ENCODE peak calls at places on chromosomes 2 and 18, in six cellular contexts. One of them, this sample, is unnamed.

GRCh38 chr2:172308253-172308935 is 119.0 kb upstream of the ITGA6 start:
- DNase-seq in coronary artery: no peak
- DNase-seq in astrocyte: no peak
- DNase-seq in H1: no peak
- DNase-seq in HL-60: no peak
- DNase-seq in aorta: peak; percentile 54
- DNase-seq in this sample: peak; percentile 26

GRCh38 chr2:119198267-119198840 is 25.3 kb upstream of the STEAP3 start:
- DNase-seq in coronary artery: no peak
- DNase-seq in astrocyte: peak; percentile 75
- DNase-seq in H1: no peak
- DNase-seq in HL-60: no peak
- DNase-seq in aorta: no peak
- DNase-seq in this sample: no peak

GRCh38 chr18:9987355-9987754 is 73.5 kb downstream of the VAPA start:
- DNase-seq in coronary artery: no peak
- DNase-seq in astrocyte: peak; percentile 11
- DNase-seq in H1: no peak
- DNase-seq in HL-60: no peak
- DNase-seq in aorta: no peak
- DNase-seq in this sample: no peak

GRCh38 chr2:10236571-10237391 is 65.9 kb upstream of the HPCAL1 start:
- DNase-seq in coronary artery: no peak
- DNase-seq in astrocyte: no peak
- DNase-seq in H1: no peak
- DNase-seq in HL-60: no peak
- DNase-seq in aorta: peak; percentile 64
- DNase-seq in this sample: no peak

GRCh38 chr2:42042956-42043355 is 4.9 kb upstream of the PKDCC start:
- DNase-seq in coronary artery: no peak
- DNase-seq in astrocyte: no peak
- DNase-seq in H1: no peak
- DNase-seq in HL-60: no peak
- DNase-seq in aorta: no peak
- DNase-seq in this sample: no peak

GRCh38 chr2:137333386-137333972 is 568.1 kb downstream of the THSD7B start:
- DNase-seq in coronary artery: no peak
- DNase-seq in astrocyte: no peak
- DNase-seq in H1: no peak
- DNase-seq in HL-60: no peak
- DNase-seq in aorta: no peak
- DNase-seq in this sample: no peak

GRCh38 chr2:176242211-176242610 is 27.0 kb upstream of the MTX2 start:
- DNase-seq in coronary artery: no peak
- DNase-seq in astrocyte: peak; percentile 5
- DNase-seq in H1: no peak
- DNase-seq in HL-60: no peak
- DNase-seq in aorta: no peak
- DNase-seq in this sample: no peak

GRCh38 chr2:178018141-178018540 is 54.4 kb downstream of the PDE11A start:
- DNase-seq in coronary artery: no peak
- DNase-seq in astrocyte: no peak
- DNase-seq in H1: no peak
- DNase-seq in HL-60: no peak
- DNase-seq in aorta: no peak
- DNase-seq in this sample: no peak

GRCh38 chr2:10042301-10043161 is 819 bp upstream of the KLF11 start:
- DNase-seq in coronary artery: peak; percentile 95
- DNase-seq in astrocyte: peak; percentile 35
- DNase-seq in H1: no peak
- DNase-seq in HL-60: no peak
- DNase-seq in aorta: peak; percentile 95
- DNase-seq in this sample: peak; percentile 93

GRCh38 chr2:45796500-45796899 is 145.0 kb downstream of the PRKCE start:
- DNase-seq in coronary artery: no peak
- DNase-seq in astrocyte: no peak
- DNase-seq in H1: no peak
- DNase-seq in HL-60: no peak
- DNase-seq in aorta: no peak
- DNase-seq in this sample: no peak

GRCh38 chr2:223122706-223123265 is 70.8 kb downstream of the KCNE4 start:
- DNase-seq in coronary artery: no peak
- DNase-seq in astrocyte: no peak
- DNase-seq in H1: no peak
- DNase-seq in HL-60: no peak
- DNase-seq in aorta: no peak
- DNase-seq in this sample: no peak

GRCh38 chr2:187232749-187233148 is 215.3 kb downstream of the CALCRL start:
- DNase-seq in coronary artery: no peak
- DNase-seq in astrocyte: no peak
- DNase-seq in H1: no peak
- DNase-seq in HL-60: no peak
- DNase-seq in aorta: no peak
- DNase-seq in this sample: peak; percentile 14

GRCh38 chr2:65232636-65233035 is 5.0 kb downstream of the ACTR2 start:
- DNase-seq in coronary artery: no peak
- DNase-seq in astrocyte: peak; percentile 75
- DNase-seq in H1: no peak
- DNase-seq in HL-60: no peak
- DNase-seq in aorta: no peak
- DNase-seq in this sample: no peak

GRCh38 chr2:120985174-120985996 is 249.7 kb downstream of the GLI2 start:
- DNase-seq in coronary artery: no peak
- DNase-seq in astrocyte: no peak
- DNase-seq in H1: no peak
- DNase-seq in HL-60: no peak
- DNase-seq in aorta: peak; percentile 59
- DNase-seq in this sample: no peak

GRCh38 chr18:61199131-61199903 is 133.9 kb upstream of the CDH20 start:
- DNase-seq in coronary artery: no peak
- DNase-seq in astrocyte: peak; percentile 71
- DNase-seq in H1: no peak
- DNase-seq in HL-60: no peak
- DNase-seq in aorta: no peak
- DNase-seq in this sample: no peak

GRCh38 chr2:237208373-237209045 is 122.8 kb downstream of the COPS8 start:
- DNase-seq in coronary artery: peak; percentile 55
- DNase-seq in astrocyte: peak; percentile 79
- DNase-seq in H1: no peak
- DNase-seq in HL-60: no peak
- DNase-seq in aorta: no peak
- DNase-seq in this sample: no peak

GRCh38 chr2:237631029-237631785 is 3.8 kb downstream of the LRRFIP1 start:
- DNase-seq in coronary artery: no peak
- DNase-seq in astrocyte: no peak
- DNase-seq in H1: no peak
- DNase-seq in HL-60: no peak
- DNase-seq in aorta: peak; percentile 85
- DNase-seq in this sample: no peak

GRCh38 chr2:160039166-160039903 is 23.1 kb downstream of the PLA2R1 start:
- DNase-seq in coronary artery: no peak
- DNase-seq in astrocyte: peak; percentile 86
- DNase-seq in H1: no peak
- DNase-seq in HL-60: no peak
- DNase-seq in aorta: no peak
- DNase-seq in this sample: peak; percentile 21

GRCh38 chr2:161825429-161825828 is 201.2 kb downstream of the SLC4A10 start:
- DNase-seq in coronary artery: no peak
- DNase-seq in astrocyte: no peak
- DNase-seq in H1: no peak
- DNase-seq in HL-60: no peak
- DNase-seq in aorta: no peak
- DNase-seq in this sample: no peak

GRCh38 chr2:181471227-181471626 is 14.0 kb downstream of the ITGA4 start:
- DNase-seq in coronary artery: no peak
- DNase-seq in astrocyte: peak; percentile 30
- DNase-seq in H1: no peak
- DNase-seq in HL-60: no peak
- DNase-seq in aorta: no peak
- DNase-seq in this sample: no peak

GRCh38 chr2:238380336-238380735 is 46.4 kb upstream of the ASB1 start:
- DNase-seq in coronary artery: no peak
- DNase-seq in astrocyte: no peak
- DNase-seq in H1: no peak
- DNase-seq in HL-60: no peak
- DNase-seq in aorta: no peak
- DNase-seq in this sample: no peak

GRCh38 chr2:235970204-235971040 is 197.8 kb downstream of the GBX2 start:
- DNase-seq in coronary artery: no peak
- DNase-seq in astrocyte: no peak
- DNase-seq in H1: no peak
- DNase-seq in HL-60: no peak
- DNase-seq in aorta: no peak
- DNase-seq in this sample: no peak

GRCh38 chr18:21264651-21265050 is 22.6 kb downstream of the GREB1L start:
- DNase-seq in coronary artery: no peak
- DNase-seq in astrocyte: peak; percentile 64
- DNase-seq in H1: no peak
- DNase-seq in HL-60: no peak
- DNase-seq in aorta: no peak
- DNase-seq in this sample: no peak

DNA sequence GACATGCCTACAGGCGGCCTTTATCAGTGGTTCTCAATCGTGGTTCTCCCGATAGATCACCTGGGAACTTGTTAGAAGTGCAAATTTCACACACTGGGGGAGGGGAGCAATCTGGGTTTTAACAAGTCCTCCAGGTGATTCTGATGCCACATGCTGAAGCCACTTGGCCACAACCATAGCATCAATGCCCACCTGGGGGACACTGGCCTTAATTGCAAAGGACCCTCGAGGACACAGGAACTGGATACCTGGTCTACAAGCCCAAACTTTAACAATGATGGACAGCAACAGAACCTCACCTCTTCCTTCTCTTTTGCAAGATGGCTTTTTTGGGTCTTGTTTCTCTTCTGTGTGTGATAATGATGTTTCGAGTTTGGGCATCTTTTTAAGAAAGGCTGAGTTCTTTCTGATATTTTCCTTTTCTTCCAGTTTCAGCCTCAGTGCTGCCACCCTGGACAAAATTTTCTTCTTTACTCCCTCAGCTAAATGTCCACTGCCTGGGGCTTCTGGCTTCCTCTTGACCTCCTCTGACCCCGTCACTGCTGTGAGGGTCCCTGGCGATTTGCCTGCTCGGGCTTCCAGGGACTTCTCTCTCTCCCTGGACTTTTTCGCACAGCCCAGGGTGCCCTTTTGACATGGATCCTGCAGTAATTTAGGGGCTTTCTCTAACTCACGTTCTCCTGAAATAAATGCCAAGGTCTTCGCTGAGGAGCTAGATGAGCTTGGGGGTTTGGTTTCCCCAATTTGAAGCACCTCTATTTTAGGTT is 94.2 kb downstream of the ALPK2 start:
- DNase-seq in coronary artery: no peak
- DNase-seq in astrocyte: no peak
- DNase-seq in H1: no peak
- DNase-seq in HL-60: no peak
- DNase-seq in aorta: no peak
- DNase-seq in this sample: no peak
- H3K27ac ChIP-seq in coronary artery: no peak overlapping the region
- H3K27ac ChIP-seq in astrocyte: no peak overlapping the region
- H3K27ac ChIP-seq in H1: no peak overlapping the region
- H3K27ac ChIP-seq in HL-60: no peak overlapping the region
- H3K27ac ChIP-seq in aorta: no peak overlapping the region
- H3K27ac ChIP-seq in this sample: no peak overlapping the region

GRCh38 chr18:23281626-23282436 is 146.5 kb downstream of the CABLES1 start:
- DNase-seq in coronary artery: no peak
- DNase-seq in astrocyte: no peak
- DNase-seq in H1: no peak
- DNase-seq in HL-60: no peak
- DNase-seq in aorta: no peak
- DNase-seq in this sample: no peak

GRCh38 chr18:23280844-23281243 is 145.6 kb downstream of the CABLES1 start:
- DNase-seq in coronary artery: no peak
- DNase-seq in astrocyte: no peak
- DNase-seq in H1: no peak
- DNase-seq in HL-60: no peak
- DNase-seq in aorta: no peak
- DNase-seq in this sample: no peak

GRCh38 chr18:23282437-23282781 is 147.1 kb downstream of the CABLES1 start:
- DNase-seq in coronary artery: no peak
- DNase-seq in astrocyte: no peak
- DNase-seq in H1: no peak
- DNase-seq in HL-60: no peak
- DNase-seq in aorta: no peak
- DNase-seq in this sample: no peak

GRCh38 chr18:23283933-23284430 is 148.7 kb downstream of the CABLES1 start:
- DNase-seq in coronary artery: no peak
- DNase-seq in astrocyte: peak; percentile 69
- DNase-seq in H1: peak; percentile 69
- DNase-seq in HL-60: no peak
- DNase-seq in aorta: no peak
- DNase-seq in this sample: no peak

DNA sequence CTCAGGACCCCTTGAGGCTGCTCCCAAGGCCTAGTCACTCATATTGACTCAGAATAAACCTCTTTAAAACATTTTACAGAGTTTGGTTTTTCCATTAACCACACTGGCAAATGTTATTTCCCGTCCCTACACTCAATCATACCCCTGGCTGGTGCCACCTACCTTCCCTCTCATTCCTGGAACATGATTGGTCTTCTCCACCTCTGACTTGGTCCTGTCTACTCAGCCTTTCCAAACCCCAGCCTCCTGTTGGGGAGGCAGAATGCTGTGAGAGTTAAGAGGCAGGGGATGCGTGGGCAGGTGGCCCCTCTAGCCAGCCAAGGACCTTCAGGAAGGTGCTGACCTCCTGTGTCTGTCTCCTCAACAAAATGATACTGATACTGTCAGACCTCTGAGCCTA is 149.3 kb downstream of the CABLES1 start:
- DNase-seq in coronary artery: no peak
- DNase-seq in astrocyte: no peak
- DNase-seq in H1: no peak
- DNase-seq in HL-60: no peak
- DNase-seq in aorta: no peak
- DNase-seq in this sample: no peak
- H3K27ac ChIP-seq in coronary artery: no peak overlapping the region
- H3K27ac ChIP-seq in astrocyte: peak overlapping the region; percentile 6
- H3K27ac ChIP-seq in H1: peak overlapping the region; percentile 97
- H3K27ac ChIP-seq in HL-60: no peak overlapping the region
- H3K27ac ChIP-seq in aorta: no peak overlapping the region
- H3K27ac ChIP-seq in this sample: no peak overlapping the region

GRCh38 chr2:168146892-168147810 is 100.2 kb downstream of the STK39 start:
- DNase-seq in coronary artery: no peak
- DNase-seq in astrocyte: no peak
- DNase-seq in H1: no peak
- DNase-seq in HL-60: peak; percentile 12
- DNase-seq in aorta: no peak
- DNase-seq in this sample: no peak
- H3K27ac ChIP-seq in coronary artery: no peak overlapping the region
- H3K27ac ChIP-seq in astrocyte: no peak overlapping the region
- H3K27ac ChIP-seq in H1: no peak overlapping the region
- H3K27ac ChIP-seq in HL-60: no peak overlapping the region
- H3K27ac ChIP-seq in aorta: no peak overlapping the region
- H3K27ac ChIP-seq in this sample: peak overlapping the region; percentile 33

DNA sequence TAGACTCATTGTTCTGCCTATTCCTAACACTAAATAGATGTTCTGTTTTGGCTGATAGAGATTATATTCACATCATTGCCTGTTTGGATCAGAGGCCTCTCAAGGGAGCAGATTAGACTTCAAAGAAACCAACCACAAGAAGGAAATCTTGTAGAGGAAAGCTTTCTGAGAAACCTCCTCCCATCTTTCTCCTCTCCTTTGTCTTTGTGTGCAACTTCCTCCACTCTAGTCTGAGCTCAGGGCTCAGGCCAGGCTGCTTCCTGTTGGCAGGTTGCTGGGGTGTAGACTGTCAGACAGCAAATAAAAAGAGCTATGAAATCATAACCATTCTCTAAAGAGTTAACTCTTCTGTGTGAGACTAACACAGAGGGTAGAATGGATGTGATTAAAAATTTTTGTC is 113.0 kb downstream of the TGFA start:
- DNase-seq in coronary artery: no peak
- DNase-seq in astrocyte: no peak
- DNase-seq in H1: no peak
- DNase-seq in HL-60: peak; percentile 57
- DNase-seq in aorta: no peak
- DNase-seq in this sample: no peak
- H3K27ac ChIP-seq in coronary artery: no peak overlapping the region
- H3K27ac ChIP-seq in astrocyte: no peak overlapping the region
- H3K27ac ChIP-seq in H1: no peak overlapping the region
- H3K27ac ChIP-seq in HL-60: peak overlapping the region; percentile 42
- H3K27ac ChIP-seq in aorta: no peak overlapping the region
- H3K27ac ChIP-seq in this sample: no peak overlapping the region

This sample was measured in heart left ventricle.